ENCODE peak calls at places on chromosome 16, in four cellular contexts. One of them, this sample, is unnamed.

GRCh38 chr16:78988361-78988992 is 612.1 kb downstream of the MAF start:
- DNase-seq in neuronal stem cell: no peak
- DNase-seq in AG04449: no peak
- DNase-seq in brain microvascular endothelial cell: no peak
- DNase-seq in this sample: no peak

GRCh38 chr16:51326131-51326856 is 175.2 kb upstream of the SALL1 start:
- DNase-seq in neuronal stem cell: no peak
- DNase-seq in AG04449: peak
- DNase-seq in brain microvascular endothelial cell: peak
- DNase-seq in this sample: no peak

GRCh38 chr16:25481636-25482035 is 210.1 kb upstream of the HS3ST4 start:
- DNase-seq in neuronal stem cell: peak
- DNase-seq in AG04449: no peak
- DNase-seq in brain microvascular endothelial cell: no peak
- DNase-seq in this sample: peak

GRCh38 chr16:89918453-89919347 is at the start of gene MC1R:
- DNase-seq in neuronal stem cell: peak
- DNase-seq in AG04449: no peak
- DNase-seq in brain microvascular endothelial cell: peak
- DNase-seq in this sample: no peak

GRCh38 chr16:79912592-79913310 is 312.2 kb upstream of the MAF start:
- DNase-seq in neuronal stem cell: no peak
- DNase-seq in AG04449: no peak
- DNase-seq in brain microvascular endothelial cell: peak
- DNase-seq in this sample: no peak

GRCh38 chr16:50371936-50372595 is 3.3 kb upstream of the BRD7 start:
- DNase-seq in neuronal stem cell: no peak
- DNase-seq in AG04449: no peak
- DNase-seq in brain microvascular endothelial cell: no peak
- DNase-seq in this sample: no peak

GRCh38 chr16:3480901-3481695 is 14.2 kb downstream of the C16orf90 start:
- DNase-seq in neuronal stem cell: no peak
- DNase-seq in AG04449: no peak
- DNase-seq in brain microvascular endothelial cell: no peak
- DNase-seq in this sample: no peak

GRCh38 chr16:68901910-68902309 is 58.6 kb downstream of the TANGO6 start:
- DNase-seq in neuronal stem cell: no peak
- DNase-seq in AG04449: peak
- DNase-seq in brain microvascular endothelial cell: peak
- DNase-seq in this sample: peak

GRCh38 chr16:63787014-63787413 is 1334.8 kb downstream of the CDH11 start:
- DNase-seq in neuronal stem cell: no peak
- DNase-seq in AG04449: no peak
- DNase-seq in brain microvascular endothelial cell: no peak
- DNase-seq in this sample: no peak

GRCh38 chr16:73846292-73846849 is 450.2 kb upstream of the PSMD7 start:
- DNase-seq in neuronal stem cell: peak
- DNase-seq in AG04449: no peak
- DNase-seq in brain microvascular endothelial cell: peak
- DNase-seq in this sample: no peak

GRCh38 chr16:54140788-54141136 is 145.8 kb downstream of the IRX3 start:
- DNase-seq in neuronal stem cell: no peak
- DNase-seq in AG04449: no peak
- DNase-seq in brain microvascular endothelial cell: no peak
- DNase-seq in this sample: no peak

GRCh38 chr16:70698901-70699300 is 13.0 kb upstream of the MTSS2 start:
- DNase-seq in neuronal stem cell: no peak
- DNase-seq in AG04449: no peak
- DNase-seq in brain microvascular endothelial cell: no peak
- DNase-seq in this sample: no peak

GRCh38 chr16:70696368-70696767 is 10.5 kb upstream of the MTSS2 start:
- DNase-seq in neuronal stem cell: no peak
- DNase-seq in AG04449: no peak
- DNase-seq in brain microvascular endothelial cell: no peak
- DNase-seq in this sample: no peak

GRCh38 chr16:70699696-70700095 is 13.8 kb upstream of the MTSS2 start:
- DNase-seq in neuronal stem cell: no peak
- DNase-seq in AG04449: no peak
- DNase-seq in brain microvascular endothelial cell: no peak
- DNase-seq in this sample: no peak

GRCh38 chr16:70696952-70697600 is 11.2 kb upstream of the MTSS2 start:
- DNase-seq in neuronal stem cell: no peak
- DNase-seq in AG04449: no peak
- DNase-seq in brain microvascular endothelial cell: no peak
- DNase-seq in this sample: peak

DNA sequence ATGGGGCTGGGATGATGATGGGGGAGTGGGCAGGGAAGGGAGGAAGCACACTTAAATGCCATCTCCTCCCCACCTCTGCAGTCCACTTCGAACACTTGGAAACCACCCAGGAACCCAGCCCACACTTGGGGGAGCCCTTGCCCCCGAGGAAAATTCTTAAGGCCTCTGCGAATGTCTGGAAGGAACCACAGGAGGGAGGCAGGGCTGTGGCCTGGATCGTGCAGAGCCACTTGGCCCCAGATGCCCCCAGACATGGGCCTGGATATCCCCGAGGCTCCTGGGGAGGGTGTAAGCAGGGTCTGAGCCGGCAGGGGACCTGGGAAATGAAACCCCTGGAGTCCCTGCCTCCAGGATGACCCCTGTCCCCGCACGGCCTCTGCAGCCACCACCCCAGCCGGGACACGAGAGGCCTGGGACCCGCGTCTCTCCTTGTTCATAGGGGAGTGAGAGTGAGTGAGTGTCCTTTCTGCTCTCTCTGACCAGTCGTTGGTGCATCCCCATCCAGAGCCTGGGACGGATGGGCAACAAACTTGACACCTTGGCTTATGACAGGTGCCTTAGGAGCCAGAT is 11.8 kb upstream of the MTSS2 start:
- DNase-seq in neuronal stem cell: no peak
- DNase-seq in AG04449: no peak
- DNase-seq in brain microvascular endothelial cell: no peak
- DNase-seq in this sample: no peak
- H3K4me3 ChIP-seq in neuronal stem cell: no peak
- H3K4me3 ChIP-seq in AG04449: no peak
- H3K4me3 ChIP-seq in brain microvascular endothelial cell: no peak
- H3K4me3 ChIP-seq in this sample: no peak

DNA sequence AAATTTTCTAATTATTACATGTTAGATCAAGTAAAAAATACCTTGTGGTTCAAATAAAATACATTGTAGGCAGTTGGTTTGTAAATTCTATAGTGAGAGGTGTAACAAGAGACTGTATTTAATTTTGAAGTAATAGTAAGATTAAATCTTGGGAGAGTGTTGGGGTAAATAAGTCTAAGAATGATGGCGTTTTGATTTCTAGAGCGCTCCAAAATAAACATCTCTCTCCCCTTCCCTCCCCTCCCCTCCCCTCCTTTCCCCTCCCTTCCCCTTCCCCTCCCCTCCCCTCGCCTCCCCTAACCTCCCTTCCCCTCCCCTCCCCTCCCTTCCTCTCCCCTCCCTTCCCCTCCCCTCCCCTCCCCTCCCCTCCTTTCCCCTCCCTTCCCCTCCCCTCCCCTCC is 200.6 kb upstream of the EEF2KMT start:
- DNase-seq in neuronal stem cell: no peak
- DNase-seq in AG04449: no peak
- DNase-seq in brain microvascular endothelial cell: no peak
- DNase-seq in this sample: no peak
- H3K4me3 ChIP-seq in neuronal stem cell: no peak
- H3K4me3 ChIP-seq in AG04449: no peak
- H3K4me3 ChIP-seq in brain microvascular endothelial cell: no peak
- H3K4me3 ChIP-seq in this sample: no peak

GRCh38 chr16:26816885-26817571 is 249.7 kb upstream of the C16orf82 start:
- DNase-seq in neuronal stem cell: no peak
- DNase-seq in AG04449: no peak
- DNase-seq in brain microvascular endothelial cell: peak
- DNase-seq in this sample: peak
- H3K4me3 ChIP-seq in neuronal stem cell: no peak
- H3K4me3 ChIP-seq in AG04449: no peak
- H3K4me3 ChIP-seq in brain microvascular endothelial cell: no peak
- H3K4me3 ChIP-seq in this sample: peak

DNA sequence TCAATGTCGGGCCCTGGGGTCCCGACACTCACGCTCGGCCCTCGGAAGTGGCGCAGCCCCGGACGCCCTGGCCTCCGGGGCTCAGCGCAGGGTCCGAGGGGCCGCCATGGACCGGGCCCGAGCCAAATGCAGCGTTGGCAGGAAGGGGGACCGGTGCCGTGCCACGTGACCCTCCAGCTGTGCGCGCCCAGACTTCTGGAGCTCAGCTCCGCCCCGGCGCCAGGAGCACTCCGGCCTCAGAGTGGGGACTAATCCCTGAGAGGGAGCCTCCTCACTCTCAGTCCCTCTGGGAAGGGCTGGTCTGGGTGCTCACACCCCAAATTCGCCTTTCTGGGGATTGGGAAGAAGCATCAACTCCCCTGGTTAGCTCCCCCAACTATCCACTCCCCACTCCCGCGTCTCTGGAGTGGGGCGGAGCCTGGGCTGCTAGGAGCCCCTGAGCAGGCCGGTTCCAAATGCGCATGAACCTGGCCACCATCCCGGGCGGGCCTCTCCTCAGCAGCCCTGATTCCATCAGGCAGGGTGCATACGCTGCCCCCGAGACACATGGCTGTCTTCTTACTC is at the start of gene B3GNT9:
- DNase-seq in neuronal stem cell: no peak
- DNase-seq in AG04449: no peak
- DNase-seq in brain microvascular endothelial cell: peak
- DNase-seq in this sample: no peak
- H3K4me3 ChIP-seq in neuronal stem cell: peak
- H3K4me3 ChIP-seq in AG04449: peak
- H3K4me3 ChIP-seq in brain microvascular endothelial cell: peak
- H3K4me3 ChIP-seq in this sample: peak

DNA sequence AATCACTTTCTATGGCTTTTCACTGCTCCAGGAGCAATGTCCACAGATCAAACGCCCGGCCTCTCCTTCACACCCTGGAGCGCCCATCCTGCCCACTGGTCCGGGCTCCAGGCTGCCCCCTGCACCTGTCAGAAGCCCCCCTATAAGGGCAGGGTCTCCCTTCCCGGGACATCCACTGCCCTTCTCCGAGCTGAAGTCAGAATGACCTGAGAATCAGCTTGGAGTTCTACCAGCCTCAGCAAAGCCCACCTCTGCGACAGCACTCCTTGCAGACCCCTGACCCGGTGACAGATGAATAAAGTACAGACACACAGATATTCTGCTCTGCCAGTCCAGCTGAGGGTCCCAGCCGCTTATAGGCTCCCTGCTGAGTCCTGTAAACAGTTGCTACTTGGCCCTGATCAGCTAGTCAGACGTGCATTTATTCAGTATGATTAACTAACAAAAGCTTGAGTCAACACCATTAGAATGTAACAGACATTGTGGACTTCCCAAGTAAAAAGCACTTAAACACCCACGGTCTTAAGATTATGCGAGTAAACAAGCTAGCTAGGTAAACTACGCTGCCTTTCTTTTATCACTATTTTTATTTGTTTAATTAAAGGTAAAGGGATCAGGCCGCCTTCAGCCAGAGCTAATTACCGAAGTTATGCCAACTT is 4.8 kb downstream of the SLC7A5 start:
- DNase-seq in neuronal stem cell: no peak
- DNase-seq in AG04449: no peak
- DNase-seq in brain microvascular endothelial cell: no peak
- DNase-seq in this sample: peak
- H3K4me3 ChIP-seq in neuronal stem cell: no peak
- H3K4me3 ChIP-seq in AG04449: no peak
- H3K4me3 ChIP-seq in brain microvascular endothelial cell: no peak
- H3K4me3 ChIP-seq in this sample: peak

GRCh38 chr16:57283214-57283955 is 1.1 kb downstream of the PLLP start:
- DNase-seq in neuronal stem cell: no peak
- DNase-seq in AG04449: no peak
- DNase-seq in brain microvascular endothelial cell: no peak
- DNase-seq in this sample: no peak
- H3K4me3 ChIP-seq in neuronal stem cell: peak
- H3K4me3 ChIP-seq in AG04449: no peak
- H3K4me3 ChIP-seq in brain microvascular endothelial cell: no peak
- H3K4me3 ChIP-seq in this sample: no peak

GRCh38 chr16:83900611-83901010 is 1.7 kb downstream of the MLYCD start:
- DNase-seq in neuronal stem cell: no peak
- DNase-seq in AG04449: no peak
- DNase-seq in brain microvascular endothelial cell: no peak
- DNase-seq in this sample: no peak
- H3K4me3 ChIP-seq in neuronal stem cell: no peak
- H3K4me3 ChIP-seq in AG04449: no peak
- H3K4me3 ChIP-seq in brain microvascular endothelial cell: no peak
- H3K4me3 ChIP-seq in this sample: no peak

DNA sequence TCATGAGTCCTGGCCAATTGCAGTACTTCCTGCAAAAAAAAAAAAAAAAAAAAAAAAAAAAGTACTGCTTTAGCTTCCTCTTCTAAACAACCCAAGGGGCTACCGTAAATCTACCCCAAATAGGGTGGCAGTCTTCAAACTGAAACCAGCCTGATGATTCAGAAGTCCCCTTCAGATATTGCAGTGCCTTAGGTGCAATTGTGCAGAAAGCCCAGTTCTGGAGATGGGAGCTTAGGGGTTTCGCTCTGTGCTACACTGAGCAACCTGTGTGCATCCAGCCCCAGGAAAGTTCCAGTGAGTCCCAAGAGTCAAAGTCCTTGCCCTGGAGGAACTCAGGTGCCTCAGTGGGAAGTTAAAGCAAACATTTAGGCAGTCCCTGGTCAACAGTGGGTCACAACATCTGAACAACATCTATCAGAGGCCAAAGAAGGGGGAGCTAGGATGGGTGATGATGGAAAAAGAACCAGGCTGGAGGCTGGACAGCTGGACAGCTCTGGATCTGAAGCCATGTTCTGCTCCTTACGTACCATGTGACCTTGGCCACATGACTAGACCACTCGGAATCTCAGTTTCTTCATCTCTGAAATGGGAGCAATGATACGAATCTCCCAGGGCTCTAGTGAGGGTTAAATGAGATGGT is 6.7 kb upstream of the CIITA start:
- DNase-seq in neuronal stem cell: no peak
- DNase-seq in AG04449: no peak
- DNase-seq in brain microvascular endothelial cell: no peak
- DNase-seq in this sample: no peak
- H3K4me3 ChIP-seq in neuronal stem cell: no peak
- H3K4me3 ChIP-seq in AG04449: no peak
- H3K4me3 ChIP-seq in brain microvascular endothelial cell: no peak
- H3K4me3 ChIP-seq in this sample: no peak

GRCh38 chr16:75854117-75854516 is 127.8 kb upstream of the CPHXL start:
- DNase-seq in neuronal stem cell: no peak
- DNase-seq in AG04449: no peak
- DNase-seq in brain microvascular endothelial cell: no peak
- DNase-seq in this sample: no peak
- H3K4me3 ChIP-seq in neuronal stem cell: no peak
- H3K4me3 ChIP-seq in AG04449: no peak
- H3K4me3 ChIP-seq in brain microvascular endothelial cell: no peak
- H3K4me3 ChIP-seq in this sample: no peak

GRCh38 chr16:31214705-31215286 is 877 bp downstream of the TRIM72 start:
- DNase-seq in neuronal stem cell: no peak
- DNase-seq in AG04449: no peak
- DNase-seq in brain microvascular endothelial cell: no peak
- DNase-seq in this sample: no peak
- H3K4me3 ChIP-seq in neuronal stem cell: peak
- H3K4me3 ChIP-seq in AG04449: peak
- H3K4me3 ChIP-seq in brain microvascular endothelial cell: peak
- H3K4me3 ChIP-seq in this sample: peak